ENCODE peak calls at places on chromosomes 5 and 9, in eight cellular contexts. J is body of pancreas, Z is sigmoid colon, T is suprapubic skin, G is HepG2, D is A549, X is stomach, O is spleen. R is an unnamed sample.

GRCh38 chr5:131209506-131210191 is 38.9 kb downstream of the LYRM7 start:
- DNase-seq in X (no peak), D (no peak), J (peak; percentile 13), G (no peak), T (no peak), Z (no peak), O (no peak), R (no peak)

GRCh38 chr9:116149844-116150243 is 3.7 kb upstream of the PAPPA start:
- DNase-seq in G (no peak), X (peak; percentile 49), O (no peak), T (no peak), J (peak; percentile 41), D (peak; percentile 76), Z (no peak), R (no peak)

GRCh38 chr5:137254153-137254552 is 245.0 kb downstream of the SPOCK1 start:
- DNase-seq in D (no peak), Z (no peak), T (no peak), X (no peak), G (no peak), J (no peak), O (no peak), R (peak; percentile 40)

GRCh38 chr5:72178910-72179815 is 71.9 kb downstream of the MAP1B start:
- DNase-seq in O (no peak), X (no peak), J (peak; percentile 50), Z (peak; percentile 86), D (peak; percentile 52), G (no peak), T (peak; percentile 87), R (peak; percentile 70)

GRCh38 chr9:111601237-111602018 is 2.0 kb upstream of the PTGR1 start:
- DNase-seq in G (peak; percentile 70), O (no peak), T (no peak), D (peak; percentile 94), J (no peak), Z (no peak), X (no peak), R (no peak)

GRCh38 chr9:98709968-98710965 is 1.5 kb upstream of the GABBR2 start:
- DNase-seq in Z (no peak), T (no peak), O (no peak), X (no peak), G (no peak), D (peak; percentile 32), J (no peak), R (no peak)

GRCh38 chr9:108569624-108570023 is 286.2 kb downstream of the ACTL7B start:
- DNase-seq in X (no peak), T (no peak), G (no peak), O (no peak), Z (no peak), J (no peak), D (peak; percentile 40), R (no peak)

GRCh38 chr5:109567374-109568044 is 122.2 kb upstream of the MAN2A1 start:
- DNase-seq in D (no peak), Z (no peak), X (no peak), G (peak; percentile 10), T (no peak), J (no peak), O (no peak), R (no peak)

GRCh38 chr5:147418613-147419012 is 91.3 kb downstream of the DPYSL3 start:
- DNase-seq in J (no peak), O (no peak), D (no peak), T (no peak), G (no peak), X (no peak), Z (no peak), R (no peak)

GRCh38 chr5:157126-157715 is 34.1 kb upstream of the LRRC14B start:
- DNase-seq in T (peak; percentile 57), D (no peak), O (peak; percentile 25), X (no peak), J (no peak), G (no peak), Z (no peak), R (no peak)

GRCh38 chr5:58787982-58788381 is 205.1 kb downstream of the RAB3C start:
- DNase-seq in T (no peak), J (no peak), O (no peak), D (no peak), X (no peak), G (no peak), Z (no peak), R (no peak)

GRCh38 chr9:120875643-120875953 is 1.4 kb downstream of the PHF19 start:
- DNase-seq in D (no peak), Z (no peak), G (no peak), J (no peak), T (no peak), O (peak; percentile 80), X (no peak), R (no peak)

GRCh38 chr9:16869961-16870605 is 387 bp downstream of the BNC2 start:
- DNase-seq in J (no peak), Z (peak; percentile 72), D (peak; percentile 39), O (no peak), X (no peak), G (no peak), T (no peak), R (peak; percentile 89)

GRCh38 chr9:130235558-130236435 is 29.8 kb upstream of the HMCN2 start:
- DNase-seq in X (peak; percentile 67), O (peak; percentile 92), G (peak; percentile 25), T (no peak), Z (peak; percentile 86), D (peak; percentile 47), J (peak; percentile 73), R (peak; percentile 95)

GRCh38 chr5:88230546-88231066 is 38.0 kb downstream of the TMEM161B start:
- DNase-seq in G (no peak), O (no peak), T (no peak), Z (no peak), X (no peak), J (no peak), D (no peak), R (no peak)

GRCh38 chr9:109305801-109306200 is 15.1 kb downstream of the EPB41L4B start:
- DNase-seq in G (no peak), T (no peak), D (no peak), J (no peak), X (no peak), O (no peak), Z (no peak), R (no peak)

GRCh38 chr9:126131066-126132010 is 195.3 kb upstream of the MVB12B start:
- DNase-seq in D (no peak), G (no peak), T (peak; percentile 56), O (peak; percentile 9), Z (no peak), X (peak; percentile 15), J (no peak), R (no peak)

GRCh38 chr5:119368238-119368630 is 12.4 kb downstream of the TNFAIP8 start:
- DNase-seq in X (no peak), Z (no peak), T (no peak), D (no peak), G (no peak), O (no peak), J (no peak), R (no peak)

GRCh38 chr9:35517552-35518211 is 27.8 kb downstream of the RUSC2 start:
- DNase-seq in T (no peak), Z (no peak), O (no peak), X (no peak), J (peak; percentile 32), G (no peak), D (no peak), R (no peak)

GRCh38 chr9:128324401-128324800 is 1.8 kb downstream of the COQ4 start:
- DNase-seq in G (no peak), J (no peak), D (no peak), T (no peak), X (no peak), Z (no peak), O (no peak), R (no peak)
- H3K4me3 ChIP-seq in G (no peak overlapping the region), J (no peak overlapping the region), D (no peak overlapping the region), T (no peak overlapping the region), X (no peak overlapping the region), Z (no peak overlapping the region), O (no peak overlapping the region), R (no peak overlapping the region)

GRCh38 chr5:1783214-1783551 is 16.5 kb downstream of the MRPL36 start:
- DNase-seq in D (no peak), T (peak; percentile 29), X (no peak), G (no peak), J (no peak), Z (peak; percentile 40), O (peak; percentile 58), R (no peak)
- TF ChIP-seq CTCF in D (no peak), T (no peak), X (no peak), G (no peak), J (no peak), Z (no peak), O (no peak), R (no peak)

GRCh38 chr5:140109818-140110733 is 3.8 kb upstream of the PURA start:
- DNase-seq in Z (no peak), J (no peak), D (no peak), T (no peak), G (no peak), X (no peak), O (no peak), R (no peak)

GRCh38 chr5:140111043-140111858 is 2.7 kb upstream of the PURA start:
- DNase-seq in O (no peak), T (no peak), G (no peak), D (no peak), Z (no peak), J (no peak), X (no peak), R (no peak)

GRCh38 chr5:140108093-140109049 is 5.5 kb upstream of the PURA start:
- DNase-seq in O (peak; percentile 85), D (no peak), J (peak; percentile 94), Z (peak; percentile 66), X (peak; percentile 41), G (no peak), T (peak; percentile 86), R (peak; percentile 24)

GRCh38 chr5:140107312-140108092 is 6.4 kb upstream of the PURA start:
- DNase-seq in G (peak; percentile 80), X (peak; percentile 94), O (peak; percentile 99), T (peak; percentile 96), Z (peak; percentile 96), D (peak; percentile 95), J (peak; percentile 95), R (peak; percentile 98)

DNA sequence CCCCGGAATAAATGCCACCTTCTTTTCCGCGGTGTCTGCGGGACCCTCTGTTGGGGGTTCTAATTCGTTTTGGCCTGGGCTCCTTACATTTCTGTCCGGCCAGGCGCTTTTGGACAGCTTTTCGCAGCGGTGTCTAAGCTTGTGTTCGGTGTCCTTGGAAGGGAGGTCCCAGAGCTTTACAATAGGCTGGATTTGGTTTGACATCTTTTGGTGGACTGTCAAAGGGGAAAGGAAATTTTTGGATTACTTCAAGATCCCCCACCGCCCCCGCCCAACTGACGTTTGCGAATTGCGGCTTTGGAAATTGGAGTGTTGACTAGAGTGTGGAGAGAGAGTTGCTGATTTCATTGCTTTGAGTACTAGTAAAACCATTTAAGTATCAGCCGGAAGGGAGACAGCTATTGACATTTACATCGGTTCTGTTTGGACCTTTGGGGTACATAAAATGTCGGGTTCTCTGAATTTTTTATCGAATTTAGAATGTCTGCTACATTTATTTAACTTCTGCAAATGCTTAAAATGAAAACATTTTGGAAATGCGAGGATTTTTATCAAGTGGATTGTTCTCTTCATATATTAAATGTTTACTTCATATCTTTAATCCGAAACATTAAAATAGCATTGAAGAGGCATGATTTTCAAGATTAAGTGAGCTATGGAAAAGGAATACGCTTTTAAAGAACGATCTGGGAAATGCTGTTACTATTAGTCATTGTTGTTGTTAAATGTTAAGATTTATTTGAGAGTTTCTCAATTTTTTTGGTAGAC is 4.7 kb upstream of the PURA start:
- DNase-seq in O (peak; percentile 73), Z (no peak), D (no peak), X (no peak), G (no peak), T (no peak), J (peak; percentile 48), R (no peak)
- TF ChIP-seq POLR2A in O (no peak), Z (no peak), D (no peak), X (no peak), G (no peak), T (no peak), J (no peak), R (no peak)

GRCh38 chr5:157384971-157385709 is 74.9 kb upstream of the NIPAL4 start:
- DNase-seq in G (no peak), J (no peak), Z (peak; percentile 91), O (no peak), X (no peak), D (peak; percentile 93), T (no peak), R (peak; percentile 68)
- H3K4me3 ChIP-seq in G (no peak overlapping the region), J (no peak overlapping the region), Z (no peak overlapping the region), O (no peak overlapping the region), X (no peak overlapping the region), D (no peak overlapping the region), T (no peak overlapping the region), R (no peak overlapping the region)